ENCODE peak calls at places on chromosomes 7 and 10, in five cellular contexts. P is HFF-Myc, U is choroid plexus epithelial cell, K is spleen, E is GM06990. G is an unnamed sample.

GRCh38 chr10:62626817-62627216 is 177.7 kb upstream of the ADO start:
- DNase-seq in P (no peak), U (no peak), K (no peak), E (no peak), G (no peak)

GRCh38 chr7:101817031-101817929 is at the start of gene CUX1:
- DNase-seq in P (no peak), U (no peak), K (peak), E (peak), G (peak)

GRCh38 chr7:44102846-44103565 is 1.1 kb upstream of the AEBP1 start:
- DNase-seq in P (no peak), U (no peak), K (peak), E (no peak), G (no peak)

GRCh38 chr10:92747600-92747999 is 57.8 kb downstream of the HHEX start:
- DNase-seq in P (no peak), U (no peak), K (peak), E (no peak), G (no peak)

GRCh38 chr7:134905375-134905774 is 80.9 kb upstream of the AGBL3 start:
- DNase-seq in P (peak), U (peak), K (no peak), E (no peak), G (no peak)

GRCh38 chr10:102504179-102504975 is 605 bp downstream of the SUFU start:
- DNase-seq in P (no peak), U (peak), K (peak), E (no peak), G (no peak)

GRCh38 chr10:57165671-57166070 is 804.6 kb upstream of the ZWINT start:
- DNase-seq in P (no peak), U (no peak), K (no peak), E (no peak), G (no peak)

GRCh38 chr10:11146402-11147171 is 128.9 kb downstream of the CELF2 start:
- DNase-seq in P (no peak), U (peak), K (no peak), E (no peak), G (no peak)

GRCh38 chr10:92763634-92764155 is 73.9 kb downstream of the HHEX start:
- DNase-seq in P (no peak), U (no peak), K (no peak), E (no peak), G (no peak)

GRCh38 chr10:3465406-3465891 is 292.9 kb upstream of the PITRM1 start:
- DNase-seq in P (no peak), U (peak), K (no peak), E (no peak), G (no peak)

GRCh38 chr10:77899080-77899477 is 27.5 kb downstream of the DLG5 start:
- DNase-seq in P (peak), U (no peak), K (no peak), E (no peak), G (no peak)

GRCh38 chr7:94174956-94175355 is 170.8 kb upstream of the BET1 start:
- DNase-seq in P (no peak), U (no peak), K (no peak), E (no peak), G (no peak)

GRCh38 chr7:727806-728460 is 852 bp upstream of the PRKAR1B start:
- DNase-seq in P (no peak), U (peak), K (no peak), E (no peak), G (no peak)

GRCh38 chr10:46525177-46525823 is 31.2 kb downstream of the GPRIN2 start:
- DNase-seq in P (peak), U (peak), K (no peak), E (no peak), G (no peak)

GRCh38 chr7:12757443-12757842 is 70.0 kb downstream of the ARL4A start:
- DNase-seq in P (peak), U (peak), K (no peak), E (no peak), G (no peak)

GRCh38 chr10:68082815-68083395 is 7.8 kb upstream of the HERC4 start:
- DNase-seq in P (no peak), U (peak), K (no peak), E (no peak), G (no peak)

GRCh38 chr7:114944742-114945625 is 23.1 kb downstream of the MDFIC start:
- DNase-seq in P (peak), U (peak), K (no peak), E (no peak), G (no peak)

GRCh38 chr10:60846173-60846572 is 67.9 kb downstream of the CDK1 start:
- DNase-seq in P (peak), U (peak), K (no peak), E (no peak), G (no peak)

GRCh38 chr7:129951076-129952011 is 1.4 kb downstream of the UBE2H start:
- DNase-seq in P (no peak), U (peak), K (no peak), E (no peak), G (no peak)

GRCh38 chr10:61899997-61900828 is 1.3 kb upstream of the ARID5B start:
- DNase-seq in P (peak), U (peak), K (peak), E (peak), G (peak)

GRCh38 chr7:55192718-55193117 is 172.4 kb upstream of the LANCL2 start:
- DNase-seq in P (peak), U (peak), K (no peak), E (no peak), G (no peak)

GRCh38 chr7:122886357-122887081 is at the start of gene CADPS2:
- DNase-seq in P (no peak), U (peak), K (peak), E (peak), G (peak)

GRCh38 chr7:3722396-3722846 is 421.4 kb downstream of the SDK1 start:
- DNase-seq in P (no peak), U (peak), K (peak), E (peak), G (no peak)

GRCh38 chr7:45236666-45237065 is 79.1 kb downstream of the RAMP3 start:
- DNase-seq in P (no peak), U (peak), K (no peak), E (no peak), G (no peak)

GRCh38 chr10:35569111-35569707 is 35.9 kb upstream of the GJD4 start:
- DNase-seq in P (no peak), U (no peak), K (no peak), E (no peak), G (no peak)